ENCODE peak calls at places on chromosomes 16 and 17, in seven cellular contexts. W is lung, R is breast epithelium, L is H1, V is neural progenitor cell, O is mesothelial cell of epicardium, G is WTC11. Y is an unnamed sample.
A peak's percentile ranks its signal among the peaks of the same experiment; 100 is the strongest.

GRCh38 chr17:75811174-75811573 is 26.6 kb downstream of the UNK start:
- DNase-seq in W (no peak), R (no peak), L (no peak), V (no peak), O (no peak), G (no peak), Y (no peak)

GRCh38 chr16:30654856-30655255 is 3.4 kb upstream of the FBRS start:
- DNase-seq in W (no peak), R (no peak), L (no peak), V (no peak), O (no peak), G (no peak), Y (no peak)

GRCh38 chr16:15946257-15947044 is 3.0 kb upstream of the ABCC1 start:
- DNase-seq in W (no peak), R (no peak), L (no peak), V (no peak), O (no peak), G (no peak), Y (no peak)

GRCh38 chr17:72580321-72581127 is 459.7 kb downstream of the SOX9 start:
- DNase-seq in W (peak; percentile 44), R (peak; percentile 82), L (no peak), V (no peak), O (no peak), G (no peak), Y (no peak)

GRCh38 chr16:87303431-87303930 is 13.7 kb downstream of the C16orf95 start:
- DNase-seq in W (no peak), R (no peak), L (no peak), V (no peak), O (no peak), G (no peak), Y (no peak)

GRCh38 chr16:74466872-74467271 is 45.6 kb upstream of the CLEC18B start:
- DNase-seq in W (no peak), R (no peak), L (no peak), V (no peak), O (no peak), G (no peak), Y (no peak)

GRCh38 chr17:13671771-13672170 is 70.0 kb upstream of the HS3ST3A1 start:
- DNase-seq in W (no peak), R (no peak), L (no peak), V (peak; percentile 13), O (no peak), G (peak; percentile 20), Y (no peak)

GRCh38 chr17:56305017-56305416 is 151.7 kb downstream of the ANKFN1 start:
- DNase-seq in W (no peak), R (no peak), L (no peak), V (no peak), O (no peak), G (no peak), Y (no peak)

GRCh38 chr16:55367796-55368195 is 43.8 kb downstream of the IRX6 start:
- DNase-seq in W (no peak), R (no peak), L (no peak), V (no peak), O (no peak), G (no peak), Y (no peak)

GRCh38 chr17:65707780-65708179 is 146.3 kb upstream of the AXIN2 start:
- DNase-seq in W (no peak), R (no peak), L (no peak), V (no peak), O (no peak), G (no peak), Y (no peak)

GRCh38 chr17:66605561-66605960 is 229.4 kb upstream of the CACNG5 start:
- DNase-seq in W (no peak), R (no peak), L (no peak), V (no peak), O (no peak), G (no peak), Y (no peak)

GRCh38 chr17:61806081-61806828 is 57.1 kb downstream of the BRIP1 start:
- DNase-seq in W (no peak), R (no peak), L (no peak), V (no peak), O (no peak), G (no peak), Y (no peak)

GRCh38 chr16:54846761-54847160 is 83.9 kb upstream of the IRX5 start:
- DNase-seq in W (no peak), R (no peak), L (no peak), V (no peak), O (no peak), G (no peak), Y (no peak)

GRCh38 chr17:4557626-4558310 is 2.6 kb upstream of the MYBBP1A start:
- DNase-seq in W (no peak), R (no peak), L (no peak), V (no peak), O (no peak), G (no peak), Y (no peak)

GRCh38 chr17:41520821-41521521 is 2.3 kb upstream of the KRT15 start:
- DNase-seq in W (no peak), R (no peak), L (no peak), V (no peak), O (no peak), G (no peak), Y (no peak)

GRCh38 chr16:57190136-57190535 is 4.0 kb downstream of the RSPRY1 start:
- DNase-seq in W (no peak), R (no peak), L (no peak), V (no peak), O (no peak), G (no peak), Y (no peak)

GRCh38 chr17:28033972-28034714 is 8.3 kb upstream of the NLK start:
- DNase-seq in W (no peak), R (no peak), L (no peak), V (no peak), O (no peak), G (no peak), Y (no peak)

GRCh38 chr17:70104688-70105087 is 29.7 kb downstream of the KCNJ16 start:
- DNase-seq in W (no peak), R (no peak), L (no peak), V (no peak), O (no peak), G (no peak), Y (no peak)

GRCh38 chr16:79970551-79971236 is 370.2 kb upstream of the MAF start:
- DNase-seq in W (peak; percentile 36), R (peak; percentile 19), L (no peak), V (no peak), O (no peak), G (no peak), Y (no peak)

GRCh38 chr17:17590141-17590735 is 1.3 kb downstream of the PEMT start:
- DNase-seq in W (no peak), R (no peak), L (no peak), V (no peak), O (no peak), G (no peak), Y (no peak)

GRCh38 chr17:72222971-72223370 is 102.2 kb downstream of the SOX9 start:
- DNase-seq in W (no peak), R (no peak), L (no peak), V (no peak), O (no peak), G (no peak), Y (no peak)

GRCh38 chr17:2453865-2454264 is 53.0 kb upstream of the MNT start:
- DNase-seq in W (no peak), R (no peak), L (no peak), V (no peak), O (no peak), G (no peak), Y (no peak)

GRCh38 chr17:7001562-7001961 is 5.7 kb downstream of the ALOX12 start:
- DNase-seq in W (no peak), R (no peak), L (peak; percentile 89), V (peak; percentile 52), O (no peak), G (peak; percentile 84), Y (no peak)

GRCh38 chr16:22191089-22191965 is 14.8 kb upstream of the EEF2K start:
- DNase-seq in W (peak; percentile 99), R (peak; percentile 100), L (peak; percentile 94), V (peak; percentile 98), O (peak; percentile 96), G (peak; percentile 96), Y (peak; percentile 92)

GRCh38 chr16:70644763-70645597 is 1.4 kb upstream of the IL34 start:
- DNase-seq in W (no peak), R (no peak), L (no peak), V (no peak), O (no peak), G (no peak), Y (no peak)

GRCh38 chr16:1767116-1767994 is 4.0 kb downstream of the NME3 start:
- DNase-seq in W (no peak), R (no peak), L (no peak), V (no peak), O (no peak), G (no peak), Y (no peak)

GRCh38 chr17:40422990-40423611 is 5.4 kb upstream of the TOP2A start:
- DNase-seq in W (no peak), R (no peak), L (peak; percentile 73), V (peak; percentile 66), O (no peak), G (peak; percentile 67), Y (no peak)
- TF ChIP-seq CTCF in W (no peak), R (no peak), L (peak; percentile 4), V (peak; percentile 49), O (no peak), G (no peak), Y (peak; percentile 31)

DNA sequence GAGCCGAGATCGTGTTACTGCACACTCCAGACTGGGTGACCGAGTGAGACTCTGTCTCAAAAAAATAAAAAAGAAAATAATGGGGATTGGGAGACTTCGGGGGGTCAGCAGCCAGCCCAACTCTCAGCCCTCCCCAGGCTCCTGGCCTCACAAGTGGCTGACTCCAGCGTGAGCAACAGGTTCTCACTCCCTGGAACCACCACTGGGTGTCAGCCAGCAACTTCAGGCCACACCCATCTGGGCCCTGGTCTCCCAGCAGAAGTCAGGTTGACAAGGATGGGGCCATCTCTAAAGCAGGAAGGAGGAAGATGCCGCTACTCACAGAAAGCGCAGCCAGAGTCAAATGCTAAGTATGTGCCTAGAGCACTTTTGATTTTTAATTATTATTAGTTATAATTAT is 139.4 kb downstream of the C16orf78 start:
- DNase-seq in W (no peak), R (no peak), L (no peak), V (peak; percentile 53), O (no peak), G (peak; percentile 58), Y (no peak)
- TF ChIP-seq CTCF in W (no peak), R (no peak), L (peak; percentile 53), V (peak; percentile 33), O (no peak), G (no peak), Y (peak; percentile 11)

DNA sequence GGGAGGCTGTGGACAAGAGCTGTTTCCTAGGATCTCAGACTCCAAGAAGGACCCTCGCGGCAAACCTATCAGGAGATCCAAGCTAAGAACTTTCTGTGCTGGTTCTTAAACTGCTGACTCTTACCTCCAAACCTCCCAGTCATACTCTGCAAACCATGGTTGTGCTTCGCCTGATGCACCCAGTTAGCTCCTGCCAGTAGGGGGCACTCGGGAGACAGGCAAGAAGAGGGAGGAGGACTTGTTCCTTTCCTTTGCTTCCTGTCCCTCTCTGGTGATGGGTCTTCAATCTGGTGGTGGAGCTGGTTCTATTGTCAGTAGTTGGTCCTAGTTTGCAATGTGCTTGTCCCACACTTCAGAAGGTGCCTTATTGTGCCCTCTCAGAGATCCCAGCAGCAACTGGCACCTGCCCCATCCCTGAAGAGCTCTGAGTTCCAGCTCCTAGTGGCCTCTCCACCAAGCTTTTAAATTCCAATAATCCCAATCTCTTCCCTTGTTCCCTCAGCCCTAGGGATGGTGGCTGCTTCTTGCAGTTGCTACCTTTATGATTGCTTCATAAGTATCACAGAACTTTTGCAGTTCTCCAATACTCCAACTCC is 113.5 kb upstream of the RPL38 start:
- DNase-seq in W (peak; percentile 42), R (no peak), L (peak; percentile 93), V (peak; percentile 78), O (no peak), G (peak; percentile 95), Y (peak; percentile 41)
- TF ChIP-seq CTCF in W (peak; percentile 20), R (no peak), L (peak; percentile 99), V (peak; percentile 76), O (peak; percentile 27), G (peak; percentile 76), Y (peak; percentile 70)

GRCh38 chr17:79192503-79193500 is 118.2 kb downstream of the ENGASE start:
- DNase-seq in W (no peak), R (no peak), L (peak; percentile 91), V (peak; percentile 93), O (peak; percentile 86), G (peak; percentile 78), Y (peak; percentile 77)
- TF ChIP-seq CTCF in W (no peak), R (no peak), L (no peak), V (no peak), O (no peak), G (no peak), Y (no peak)

Y was measured in progenitor cell of endocrine pancreas.